ENCODE peak calls at places on chromosomes 6 and 20, in seven cellular contexts. G is EL; Q is stimulated activated CD8-positive, alpha-beta memory T cell treated with anti-CD3 and anti-CD28 coated beads, Interleukin-7, amount 100 ng/mL, for 1 hour; W is body of pancreas; J is stimulated activated naive CD8-positive, alpha-beta T cell treated with anti-CD3 and anti-CD28 coated beads, Interleukin-15, Interleukin-2, amounts not matched to agents 100 U/mL and 50 U/mL, for 24 hours; L is stimulated activated CD4-positive, alpha-beta T cell treated with anti-CD3 and anti-CD28 coated beads, Interleukin-15, amount 100 ng/mL, for 24 hours; V is LNCaP clone FGC. H is an unnamed sample.

GRCh38 chr6:145875496-145876244 is 61.1 kb upstream of the FBXO30 start:
- DNase-seq in G (no peak), Q (no peak), W (no peak), J (no peak), L (no peak), V (no peak), H (no peak)

GRCh38 chr6:126657556-126658129 is 317.7 kb downstream of the CENPW start:
- DNase-seq in G (peak), Q (no peak), W (no peak), J (no peak), L (no peak), V (peak), H (no peak)

GRCh38 chr20:57880155-57880648 is 170.4 kb upstream of the PMEPA1 start:
- DNase-seq in G (no peak), Q (no peak), W (no peak), J (no peak), L (no peak), V (no peak), H (no peak)

GRCh38 chr6:37827603-37828265 is 8.2 kb downstream of the ZFAND3 start:
- DNase-seq in G (no peak), Q (no peak), W (no peak), J (no peak), L (no peak), V (no peak), H (no peak)

GRCh38 chr20:44166477-44166876 is 20.5 kb downstream of the JPH2 start:
- DNase-seq in G (peak), Q (no peak), W (no peak), J (no peak), L (no peak), V (no peak), H (no peak)

GRCh38 chr6:30847421-30847970 is 36.8 kb upstream of the DDR1 start:
- DNase-seq in G (no peak), Q (no peak), W (no peak), J (no peak), L (no peak), V (no peak), H (no peak)

GRCh38 chr20:11686900-11687543 is 230.7 kb upstream of the BTBD3 start:
- DNase-seq in G (peak), Q (no peak), W (peak), J (no peak), L (no peak), V (no peak), H (no peak)

GRCh38 chr6:52187098-52187497 is 923 bp downstream of the IL17A start:
- DNase-seq in G (no peak), Q (no peak), W (no peak), J (no peak), L (no peak), V (no peak), H (no peak)

GRCh38 chr6:146914563-146915483 is 289.4 kb upstream of the STXBP5 start:
- DNase-seq in G (peak), Q (no peak), W (peak), J (no peak), L (no peak), V (no peak), H (no peak)

GRCh38 chr6:38180586-38180985 is 361.1 kb downstream of the ZFAND3 start:
- DNase-seq in G (no peak), Q (no peak), W (no peak), J (no peak), L (no peak), V (no peak), H (peak)

GRCh38 chr6:15351631-15352030 is 105.8 kb downstream of the JARID2 start:
- DNase-seq in G (peak), Q (no peak), W (no peak), J (no peak), L (no peak), V (peak), H (no peak)

GRCh38 chr6:56148488-56149190 is 98.7 kb downstream of the COL21A1 start:
- DNase-seq in G (no peak), Q (no peak), W (no peak), J (no peak), L (no peak), V (no peak), H (no peak)

GRCh38 chr20:5402903-5403531 is 86.3 kb upstream of the PROKR2 start:
- DNase-seq in G (peak), Q (no peak), W (no peak), J (peak), L (peak), V (no peak), H (peak)

GRCh38 chr20:23080521-23080920 is 5.6 kb downstream of the CD93 start:
- DNase-seq in G (no peak), Q (no peak), W (no peak), J (no peak), L (no peak), V (no peak), H (no peak)

GRCh38 chr6:73006161-73006560 is 219.1 kb downstream of the KHDC1L start:
- DNase-seq in G (peak), Q (no peak), W (no peak), J (no peak), L (no peak), V (no peak), H (no peak)

GRCh38 chr6:109794201-109794926 is 103.3 kb downstream of the FIG4 start:
- DNase-seq in G (peak), Q (no peak), W (no peak), J (no peak), L (no peak), V (no peak), H (no peak)

GRCh38 chr6:142361765-142362540 is 60.1 kb downstream of the ADGRG6 start:
- DNase-seq in G (peak), Q (no peak), W (no peak), J (no peak), L (no peak), V (no peak), H (no peak)

GRCh38 chr20:17614176-17614811 is 44.4 kb downstream of the DSTN start:
- DNase-seq in G (no peak), Q (no peak), W (peak), J (no peak), L (no peak), V (no peak), H (peak)